ENCODE peak calls at places on chromosomes 5 and 9, in five cellular contexts. One of them, this sample, is unnamed.

GRCh38 chr5:171336486-171337206 is 27.6 kb downstream of the TLX3 start:
- DNase-seq in HCT116: peak
- DNase-seq in left ventricle myocardium inferior: no peak
- DNase-seq in breast epithelium: no peak
- DNase-seq in stomach: peak
- DNase-seq in this sample: peak

GRCh38 chr9:98867434-98868168 is 60.1 kb downstream of the GALNT12 start:
- DNase-seq in left ventricle myocardium inferior: peak
- DNase-seq in stomach: peak
- DNase-seq in breast epithelium: peak
- DNase-seq in HCT116: no peak
- DNase-seq in this sample: peak

GRCh38 chr9:137398561-137399468 is 24.1 kb downstream of the EXD3 start:
- DNase-seq in left ventricle myocardium inferior: no peak
- DNase-seq in breast epithelium: no peak
- DNase-seq in HCT116: no peak
- DNase-seq in stomach: no peak
- DNase-seq in this sample: no peak

GRCh38 chr5:73201547-73202513 is 28.8 kb downstream of the TMEM174 start:
- DNase-seq in left ventricle myocardium inferior: peak
- DNase-seq in breast epithelium: peak
- DNase-seq in stomach: peak
- DNase-seq in HCT116: peak
- DNase-seq in this sample: peak

GRCh38 chr5:122702524-122702875 is 72.4 kb upstream of the SNX2 start:
- DNase-seq in HCT116: no peak
- DNase-seq in stomach: no peak
- DNase-seq in breast epithelium: no peak
- DNase-seq in left ventricle myocardium inferior: no peak
- DNase-seq in this sample: no peak

GRCh38 chr5:81422671-81423070 is 28.7 kb upstream of the ACOT12 start:
- DNase-seq in breast epithelium: no peak
- DNase-seq in HCT116: no peak
- DNase-seq in stomach: no peak
- DNase-seq in left ventricle myocardium inferior: no peak
- DNase-seq in this sample: peak

GRCh38 chr5:142685418-142686209 is at the start of gene FGF1:
- DNase-seq in left ventricle myocardium inferior: peak
- DNase-seq in stomach: no peak
- DNase-seq in HCT116: no peak
- DNase-seq in breast epithelium: peak
- DNase-seq in this sample: no peak

GRCh38 chr5:78549043-78549442 is 99.5 kb downstream of the LHFPL2 start:
- DNase-seq in left ventricle myocardium inferior: no peak
- DNase-seq in HCT116: no peak
- DNase-seq in breast epithelium: no peak
- DNase-seq in stomach: no peak
- DNase-seq in this sample: no peak

GRCh38 chr5:179152144-179152895 is 92.1 kb downstream of the ZNF354C start:
- DNase-seq in HCT116: no peak
- DNase-seq in breast epithelium: no peak
- DNase-seq in left ventricle myocardium inferior: no peak
- DNase-seq in stomach: no peak
- DNase-seq in this sample: no peak

GRCh38 chr5:60763061-60763460 is 63.1 kb upstream of the DEPDC1B start:
- DNase-seq in left ventricle myocardium inferior: no peak
- DNase-seq in stomach: no peak
- DNase-seq in breast epithelium: no peak
- DNase-seq in HCT116: no peak
- DNase-seq in this sample: no peak

GRCh38 chr9:121889990-121890563 is 203.0 kb downstream of the TTLL11 start:
- DNase-seq in breast epithelium: no peak
- DNase-seq in HCT116: no peak
- DNase-seq in stomach: no peak
- DNase-seq in left ventricle myocardium inferior: no peak
- DNase-seq in this sample: no peak

GRCh38 chr9:118423021-118423420 is 718.8 kb downstream of the TLR4 start:
- DNase-seq in breast epithelium: no peak
- DNase-seq in left ventricle myocardium inferior: no peak
- DNase-seq in HCT116: no peak
- DNase-seq in stomach: no peak
- DNase-seq in this sample: no peak

GRCh38 chr9:127829205-127829935 is 25.1 kb downstream of the ENG start:
- DNase-seq in breast epithelium: no peak
- DNase-seq in stomach: no peak
- DNase-seq in left ventricle myocardium inferior: no peak
- DNase-seq in HCT116: no peak
- DNase-seq in this sample: no peak

GRCh38 chr9:127826253-127826913 is 23.7 kb downstream of the FPGS start:
- DNase-seq in left ventricle myocardium inferior: no peak
- DNase-seq in stomach: no peak
- DNase-seq in HCT116: no peak
- DNase-seq in breast epithelium: no peak
- DNase-seq in this sample: no peak

GRCh38 chr9:127828262-127829031 is 25.8 kb downstream of the FPGS start:
- DNase-seq in stomach: peak
- DNase-seq in left ventricle myocardium inferior: peak
- DNase-seq in breast epithelium: peak
- DNase-seq in HCT116: peak
- DNase-seq in this sample: no peak

GRCh38 chr9:127822108-127822507 is 19.4 kb downstream of the FPGS start:
- DNase-seq in HCT116: no peak
- DNase-seq in breast epithelium: no peak
- DNase-seq in stomach: no peak
- DNase-seq in left ventricle myocardium inferior: no peak
- DNase-seq in this sample: no peak

DNA sequence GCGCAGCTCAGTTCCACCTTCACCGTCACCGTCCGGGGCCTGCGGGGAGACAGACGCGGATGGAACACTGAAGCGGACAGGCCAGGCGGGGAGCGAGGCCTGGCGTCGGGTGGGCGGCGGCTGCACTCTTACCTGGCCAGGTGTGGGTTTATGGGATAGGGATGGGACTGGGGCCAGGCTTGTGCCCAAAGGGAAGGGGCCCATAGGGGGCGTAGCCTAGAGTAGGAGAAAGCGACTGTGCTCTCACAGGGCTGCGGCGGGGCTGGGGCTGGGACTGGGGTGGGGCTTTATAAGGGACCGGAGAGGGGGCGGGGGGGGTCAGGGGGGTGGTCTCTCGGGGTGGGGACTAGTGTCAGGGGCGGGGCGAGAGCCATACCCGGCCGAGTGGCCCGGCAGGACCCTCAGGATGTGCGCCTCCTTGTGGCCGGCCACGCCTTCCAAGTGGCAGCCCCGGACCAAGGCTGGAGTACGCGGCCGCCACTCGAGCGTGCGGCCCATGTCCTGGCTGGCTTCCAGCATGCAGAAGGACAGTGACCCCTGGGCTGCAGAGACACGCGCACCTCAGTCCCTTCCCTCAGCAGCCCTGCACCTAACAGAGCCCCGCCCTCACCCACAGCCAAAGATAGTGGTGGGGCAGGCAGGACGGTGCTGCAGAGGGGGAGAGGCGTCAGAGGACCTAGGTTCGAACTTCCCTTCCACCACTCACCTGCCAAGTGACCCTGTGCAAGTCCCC is 22.8 kb downstream of the FPGS start:
- DNase-seq in left ventricle myocardium inferior: peak
- DNase-seq in stomach: peak
- DNase-seq in breast epithelium: no peak
- DNase-seq in HCT116: no peak
- DNase-seq in this sample: no peak
- TF ChIP-seq CTCF in left ventricle myocardium inferior: peak
- TF ChIP-seq CTCF in stomach: peak
- TF ChIP-seq CTCF in breast epithelium: no peak
- TF ChIP-seq CTCF in HCT116: peak
- TF ChIP-seq CTCF in this sample: peak

GRCh38 chr9:91073811-91074771 is 272.5 kb downstream of the SYK start:
- DNase-seq in HCT116: no peak
- DNase-seq in left ventricle myocardium inferior: no peak
- DNase-seq in breast epithelium: no peak
- DNase-seq in stomach: no peak
- DNase-seq in this sample: no peak

GRCh38 chr9:91075279-91075678 is 273.7 kb downstream of the SYK start:
- DNase-seq in HCT116: no peak
- DNase-seq in stomach: no peak
- DNase-seq in breast epithelium: no peak
- DNase-seq in left ventricle myocardium inferior: no peak
- DNase-seq in this sample: no peak

GRCh38 chr9:91073049-91073810 is 271.6 kb downstream of the SYK start:
- DNase-seq in HCT116: no peak
- DNase-seq in stomach: no peak
- DNase-seq in left ventricle myocardium inferior: no peak
- DNase-seq in breast epithelium: no peak
- DNase-seq in this sample: no peak

GRCh38 chr9:91074866-91075265 is 273.2 kb downstream of the SYK start:
- DNase-seq in breast epithelium: no peak
- DNase-seq in HCT116: no peak
- DNase-seq in stomach: no peak
- DNase-seq in left ventricle myocardium inferior: no peak
- DNase-seq in this sample: no peak

DNA sequence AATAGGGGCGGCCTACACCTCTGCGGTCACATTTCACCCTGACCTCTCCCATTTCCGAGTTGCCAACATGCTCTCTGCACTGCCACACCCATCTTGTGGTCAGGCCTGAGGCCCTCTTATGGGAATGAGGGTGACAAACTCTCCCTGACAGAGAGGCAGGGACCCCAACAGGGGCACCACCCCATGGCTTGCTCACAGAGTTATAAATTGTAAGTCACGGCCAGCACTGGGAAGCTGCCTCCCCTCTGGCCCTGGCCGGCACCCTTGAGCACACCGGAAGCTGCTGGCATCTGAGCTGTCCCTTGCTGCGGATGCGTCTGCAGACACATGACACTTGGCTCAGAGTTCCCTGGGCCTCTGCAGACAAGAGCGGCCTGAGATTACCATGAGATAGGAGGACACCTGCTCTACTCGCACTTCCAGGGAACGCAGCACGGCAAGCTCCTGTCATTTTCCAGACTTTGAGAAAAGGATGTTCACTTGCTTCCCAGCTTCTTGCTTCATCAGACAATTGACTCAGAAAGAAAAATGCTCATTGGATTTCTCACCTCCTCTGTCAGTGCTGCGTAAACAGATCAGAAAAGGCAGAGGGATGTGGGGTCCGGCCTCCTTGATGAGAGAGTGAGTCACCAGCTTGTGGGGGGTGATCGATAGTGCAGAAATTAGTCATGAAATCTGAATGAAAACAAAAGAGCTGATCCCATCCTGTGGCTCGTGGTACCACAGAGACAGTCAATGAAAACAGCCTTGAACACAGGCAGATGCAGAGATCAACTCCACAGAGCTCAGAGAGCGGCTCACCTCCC is 269.8 kb downstream of the SYK start:
- DNase-seq in HCT116: no peak
- DNase-seq in left ventricle myocardium inferior: no peak
- DNase-seq in stomach: no peak
- DNase-seq in breast epithelium: no peak
- DNase-seq in this sample: peak
- H3K4me3 ChIP-seq in HCT116: no peak
- H3K4me3 ChIP-seq in left ventricle myocardium inferior: no peak
- H3K4me3 ChIP-seq in stomach: no peak
- H3K4me3 ChIP-seq in breast epithelium: no peak
- H3K4me3 ChIP-seq in this sample: no peak

GRCh38 chr5:172430354-172430753 is 24.0 kb downstream of the SH3PXD2B start:
- DNase-seq in left ventricle myocardium inferior: no peak
- DNase-seq in breast epithelium: no peak
- DNase-seq in stomach: no peak
- DNase-seq in HCT116: no peak
- DNase-seq in this sample: no peak
- H3K27ac ChIP-seq in left ventricle myocardium inferior: peak
- H3K27ac ChIP-seq in breast epithelium: peak
- H3K27ac ChIP-seq in stomach: peak
- H3K27ac ChIP-seq in HCT116: no peak
- H3K27ac ChIP-seq in this sample: no peak

DNA sequence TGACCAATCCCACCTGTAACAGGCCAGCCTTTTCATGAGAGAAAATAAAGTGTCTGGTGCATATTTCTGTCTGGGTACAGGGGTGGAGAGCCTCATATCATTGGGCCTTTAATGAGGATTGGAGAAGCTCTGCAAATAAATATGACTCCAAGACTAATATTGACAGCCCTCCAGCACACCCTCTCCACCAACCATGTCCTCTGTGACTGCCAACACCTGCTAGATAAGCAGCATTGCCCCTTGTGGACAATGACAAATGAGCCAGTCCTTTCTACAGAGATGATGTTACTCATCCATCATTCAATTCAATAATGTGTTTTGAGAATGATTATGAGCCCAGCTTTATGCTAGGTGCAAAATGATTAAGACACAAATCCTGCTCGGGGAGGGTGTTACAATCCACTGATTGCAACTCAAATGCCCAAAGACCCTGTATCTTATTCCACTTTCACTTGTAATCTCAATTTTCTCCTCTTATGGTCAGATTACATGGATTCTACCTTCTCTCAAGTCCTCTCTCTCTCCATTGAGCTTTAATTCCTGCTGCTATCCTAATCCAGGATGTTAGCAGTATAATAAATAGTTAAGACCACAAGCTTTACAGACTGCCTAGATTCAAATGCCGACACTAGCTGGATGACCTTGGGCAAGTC is 2.1 kb upstream of the GFRA3 start:
- DNase-seq in stomach: no peak
- DNase-seq in breast epithelium: no peak
- DNase-seq in left ventricle myocardium inferior: no peak
- DNase-seq in HCT116: no peak
- DNase-seq in this sample: no peak
- TF ChIP-seq CTCF in stomach: no peak
- TF ChIP-seq CTCF in breast epithelium: no peak
- TF ChIP-seq CTCF in left ventricle myocardium inferior: peak
- TF ChIP-seq CTCF in HCT116: peak
- TF ChIP-seq CTCF in this sample: no peak

DNA sequence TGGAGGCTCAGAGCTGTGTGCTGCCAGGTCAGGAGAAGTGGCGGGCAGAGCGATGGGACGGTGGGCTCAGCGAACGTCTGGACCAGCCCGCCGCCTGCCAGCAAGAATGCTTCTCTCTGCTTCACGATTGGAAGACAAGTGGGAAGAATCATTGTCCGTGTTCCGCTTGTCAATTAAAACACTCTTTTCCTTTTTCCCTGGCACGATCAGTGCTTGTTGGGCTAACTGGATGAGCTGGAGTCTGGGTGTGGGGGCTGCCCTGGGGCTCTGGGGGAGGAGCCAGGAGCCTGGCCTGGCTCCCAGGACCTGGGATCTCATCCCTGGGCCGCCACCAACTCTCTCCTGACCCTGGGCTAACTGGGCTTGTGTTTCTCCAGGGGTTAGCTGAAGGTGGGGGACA is 1.7 kb downstream of the COL5A1 start:
- DNase-seq in HCT116: no peak
- DNase-seq in left ventricle myocardium inferior: no peak
- DNase-seq in breast epithelium: no peak
- DNase-seq in stomach: no peak
- DNase-seq in this sample: no peak
- H3K4me3 ChIP-seq in HCT116: no peak
- H3K4me3 ChIP-seq in left ventricle myocardium inferior: peak
- H3K4me3 ChIP-seq in breast epithelium: peak
- H3K4me3 ChIP-seq in stomach: peak
- H3K4me3 ChIP-seq in this sample: peak

DNA sequence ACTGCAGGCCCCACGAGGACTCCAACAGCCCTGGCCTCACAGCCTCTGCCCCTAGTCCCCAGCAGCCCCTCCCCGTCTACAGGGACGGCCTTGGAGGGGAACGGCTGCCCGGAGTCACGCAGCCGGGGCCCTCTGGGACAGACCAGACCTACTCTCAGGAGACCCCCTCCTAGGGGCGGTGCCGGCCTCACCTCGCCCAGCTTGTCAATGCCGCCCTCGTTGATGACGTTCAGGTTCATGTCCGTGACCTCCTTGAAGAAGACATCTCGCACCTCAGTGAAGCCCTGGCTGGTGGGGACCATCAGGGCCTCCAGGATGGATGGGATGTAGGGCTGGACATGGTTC is 58.6 kb downstream of the LRSAM1 start:
- DNase-seq in stomach: no peak
- DNase-seq in left ventricle myocardium inferior: no peak
- DNase-seq in HCT116: no peak
- DNase-seq in breast epithelium: no peak
- DNase-seq in this sample: no peak
- H3K27ac ChIP-seq in stomach: peak
- H3K27ac ChIP-seq in left ventricle myocardium inferior: peak
- H3K27ac ChIP-seq in HCT116: no peak
- H3K27ac ChIP-seq in breast epithelium: peak
- H3K27ac ChIP-seq in this sample: peak

This sample was measured in AG04450.